ENCODE peak calls at places on chromosomes 1 and 21, in seven cellular contexts. A, H, F, L, M, X and C are unnamed samples. For H3K27me3, the result is how much of the 10 kb centered on the place peaks cover.

GRCh38 chr1:7234471-7234755 is 449.2 kb downstream of the CAMTA1 start:
- DNase-seq in A (no peak), F (no peak), X (no peak), L (no peak), M (no peak), H (no peak), C (no peak)

GRCh38 chr1:175673236-175674150 is 69.9 kb downstream of the TNR start:
- DNase-seq in L (no peak), M (no peak), F (no peak), X (no peak), A (no peak), H (peak), C (peak)

GRCh38 chr1:26277261-26277661 is 2.6 kb upstream of the SH3BGRL3 start:
- DNase-seq in H (no peak), A (no peak), M (no peak), L (no peak), X (no peak), F (no peak), C (no peak)

GRCh38 chr21:37780991-37781983 is 135.0 kb downstream of the KCNJ6 start:
- DNase-seq in L (no peak), H (no peak), M (no peak), A (no peak), X (no peak), F (no peak), C (no peak)

GRCh38 chr1:183995322-183996035 is 42.0 kb downstream of the COLGALT2 start:
- DNase-seq in F (peak), M (peak), A (no peak), X (no peak), L (peak), H (no peak), C (no peak)

GRCh38 chr1:25771246-25772114 is 28.5 kb upstream of the SELENON start:
- DNase-seq in A (no peak), H (peak), L (no peak), X (no peak), M (no peak), F (peak), C (peak)

GRCh38 chr1:110875216-110875731 is 2.3 kb downstream of the CD53 start:
- DNase-seq in L (no peak), H (no peak), A (no peak), M (no peak), X (no peak), F (no peak), C (no peak)

GRCh38 chr1:234538930-234539649 is 60.1 kb upstream of the TARBP1 start:
- DNase-seq in F (no peak), X (no peak), H (no peak), L (no peak), A (peak), M (peak), C (no peak)

GRCh38 chr1:61585714-61586113 is 139.2 kb downstream of the TM2D1 start:
- DNase-seq in A (no peak), F (no peak), X (no peak), L (no peak), H (no peak), M (no peak), C (peak)

GRCh38 chr1:112762541-112763141 is 47.5 kb upstream of the PPM1J start:
- DNase-seq in H (peak), L (peak), X (no peak), F (peak), A (no peak), M (no peak), C (peak)

GRCh38 chr1:186112280-186112679 is 262.8 kb downstream of the TPR start:
- DNase-seq in H (no peak), X (no peak), M (no peak), A (no peak), L (no peak), F (no peak), C (no peak)

GRCh38 chr1:13664451-13664850 is 35.5 kb upstream of the PRDM2 start:
- DNase-seq in H (no peak), A (no peak), L (no peak), F (no peak), M (no peak), X (no peak), C (no peak)

GRCh38 chr1:187931781-187932180 is 1103.0 kb downstream of the PLA2G4A start:
- DNase-seq in M (no peak), A (no peak), X (no peak), F (no peak), H (no peak), L (no peak), C (no peak)

GRCh38 chr1:232901255-232901654 is 49.2 kb upstream of the NTPCR start:
- DNase-seq in H (no peak), X (no peak), L (no peak), A (no peak), M (no peak), F (no peak), C (no peak)

GRCh38 chr1:39927538-39927937 is 25.8 kb upstream of the MYCL start:
- DNase-seq in L (no peak), M (no peak), F (no peak), H (no peak), A (no peak), X (no peak), C (no peak)

GRCh38 chr1:209881271-209882018 is 53.7 kb downstream of the UTP25 start:
- DNase-seq in M (no peak), X (no peak), F (no peak), L (no peak), A (no peak), H (no peak), C (no peak)

GRCh38 chr1:8473121-8473891 is 155.4 kb downstream of the SLC45A1 start:
- DNase-seq in A (no peak), L (no peak), H (no peak), X (no peak), F (no peak), M (no peak), C (no peak)

GRCh38 chr21:21188513-21189188 is 190.4 kb downstream of the NCAM2 start:
- DNase-seq in L (no peak), H (no peak), A (no peak), M (no peak), F (no peak), X (no peak), C (peak)

GRCh38 chr1:151934048-151934493 is 24.8 kb upstream of the THEM4 start:
- DNase-seq in A (no peak), L (peak), X (peak), H (peak), F (peak), M (no peak), C (peak)

GRCh38 chr1:206082831-206083695 is 30.1 kb downstream of the RHEX start:
- DNase-seq in A (no peak), X (no peak), L (no peak), M (no peak), F (no peak), H (no peak), C (no peak)

GRCh38 chr1:219906924-219907771 is 21.2 kb downstream of the SLC30A10 start:
- DNase-seq in F (no peak), H (no peak), A (no peak), X (no peak), L (no peak), M (no peak), C (no peak)

GRCh38 chr1:168739908-168740307 is 10.9 kb upstream of the DPT start:
- DNase-seq in H (no peak), F (no peak), L (no peak), X (no peak), A (no peak), M (no peak), C (no peak)

GRCh38 chr1:65209005-65209885 is 61.2 kb downstream of the AK4 start:
- DNase-seq in X (no peak), H (peak), F (peak), M (no peak), L (peak), A (no peak), C (peak)

GRCh38 chr1:19988269-19989006 is 9.0 kb upstream of the PLA2G2A start:
- DNase-seq in M (no peak), H (peak), X (no peak), L (no peak), F (no peak), A (no peak), C (no peak)
- H3K27me3 ChIP-seq in M (under half), H (under half), X (under half), L (under half), F (under half), A (under half), C (under half)

DNA sequence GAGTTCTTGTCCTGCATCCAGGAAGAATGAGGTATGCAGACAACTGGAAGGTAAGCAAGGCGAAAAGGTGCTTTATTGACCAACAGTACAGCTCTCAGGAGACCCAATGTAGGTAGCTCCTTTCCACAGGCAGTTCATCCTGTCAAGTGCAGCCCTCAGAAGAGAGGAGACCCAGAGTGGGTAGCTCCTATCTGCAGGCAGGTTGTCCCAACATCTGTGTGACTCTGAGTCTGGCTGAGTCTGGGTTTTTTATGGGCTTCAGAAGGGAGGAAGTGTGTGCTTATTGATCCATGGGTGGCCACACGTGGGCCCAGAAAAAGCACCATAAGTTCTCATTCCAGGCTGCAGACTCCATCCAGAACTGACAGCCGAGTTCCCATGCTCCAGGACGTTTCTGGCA is 34.0 kb downstream of the ZNF691 start:
- DNase-seq in X (no peak), M (no peak), F (no peak), H (no peak), L (no peak), A (no peak), C (no peak)
- H3K27me3 ChIP-seq in X (under half), M (under half), F (under half), H (under half), L (under half), A (under half), C (under half)

GRCh38 chr1:4088676-4089075 is 188.6 kb upstream of the C1orf174 start:
- DNase-seq in H (no peak), A (peak), L (no peak), X (no peak), M (no peak), F (no peak), C (no peak)

GRCh38 chr1:4090556-4090955 is 190.5 kb upstream of the C1orf174 start:
- DNase-seq in X (no peak), A (peak), L (no peak), H (no peak), M (no peak), F (no peak), C (no peak)

GRCh38 chr1:4089421-4090175 is 189.5 kb upstream of the C1orf174 start:
- DNase-seq in A (peak), H (no peak), L (no peak), M (no peak), X (no peak), F (no peak), C (no peak)

GRCh38 chr1:4091996-4092395 is 191.9 kb upstream of the C1orf174 start:
- DNase-seq in H (no peak), F (no peak), A (peak), M (no peak), X (no peak), L (no peak), C (no peak)

GRCh38 chr1:4090976-4091660 is 191.0 kb upstream of the C1orf174 start:
- DNase-seq in F (no peak), M (no peak), X (no peak), L (no peak), H (no peak), A (peak), C (no peak)
- H3K27me3 ChIP-seq in F (under half), M (under half), X (under half), L (under half), H (under half), A (under half), C (under half)

DNA sequence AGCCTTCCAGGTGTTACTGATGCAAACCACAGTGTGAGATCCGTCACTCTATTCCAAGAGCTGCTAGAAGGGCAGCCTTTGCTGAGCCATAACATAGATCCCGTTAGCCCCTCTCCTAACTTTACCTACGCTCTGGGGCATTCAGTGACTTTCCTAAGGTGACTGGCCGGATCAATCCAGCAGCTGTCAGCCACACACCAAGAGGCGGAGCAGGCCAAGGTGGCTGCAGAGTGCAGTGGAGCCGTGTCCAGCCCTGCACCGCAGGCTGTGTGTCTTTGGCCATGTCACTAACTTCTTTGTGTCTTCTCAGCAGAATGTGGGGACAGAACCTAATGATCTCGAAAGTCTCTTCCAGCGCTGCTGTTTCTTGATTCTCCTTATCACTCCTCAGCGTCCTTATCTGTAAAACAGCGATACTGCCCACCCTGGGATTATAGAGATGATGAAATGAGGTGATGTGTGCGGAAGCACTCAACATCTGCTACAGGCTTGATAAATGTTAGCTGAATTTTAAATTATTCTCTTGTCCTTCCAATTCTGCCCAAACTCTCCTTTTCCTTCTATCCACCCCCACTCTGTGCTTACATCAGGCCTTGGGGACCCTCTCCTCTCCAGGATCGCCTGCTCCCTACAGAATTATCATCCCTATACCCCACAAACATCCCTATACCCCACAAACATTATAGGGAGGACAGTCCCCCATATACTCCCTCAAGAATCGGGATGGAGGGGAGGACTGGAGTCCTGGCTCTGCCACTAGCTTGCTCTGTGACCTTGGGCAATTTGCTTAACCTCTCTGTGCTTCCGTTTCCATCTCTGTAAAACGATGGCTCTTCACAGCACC is 25.8 kb upstream of the LRRN2 start:
- DNase-seq in M (no peak), L (no peak), A (no peak), F (no peak), H (no peak), X (no peak), C (no peak)
- H3K27me3 ChIP-seq in M (under half), L (under half), A (under half), F (under half), H (under half), X (under half), C (under half)

DNA sequence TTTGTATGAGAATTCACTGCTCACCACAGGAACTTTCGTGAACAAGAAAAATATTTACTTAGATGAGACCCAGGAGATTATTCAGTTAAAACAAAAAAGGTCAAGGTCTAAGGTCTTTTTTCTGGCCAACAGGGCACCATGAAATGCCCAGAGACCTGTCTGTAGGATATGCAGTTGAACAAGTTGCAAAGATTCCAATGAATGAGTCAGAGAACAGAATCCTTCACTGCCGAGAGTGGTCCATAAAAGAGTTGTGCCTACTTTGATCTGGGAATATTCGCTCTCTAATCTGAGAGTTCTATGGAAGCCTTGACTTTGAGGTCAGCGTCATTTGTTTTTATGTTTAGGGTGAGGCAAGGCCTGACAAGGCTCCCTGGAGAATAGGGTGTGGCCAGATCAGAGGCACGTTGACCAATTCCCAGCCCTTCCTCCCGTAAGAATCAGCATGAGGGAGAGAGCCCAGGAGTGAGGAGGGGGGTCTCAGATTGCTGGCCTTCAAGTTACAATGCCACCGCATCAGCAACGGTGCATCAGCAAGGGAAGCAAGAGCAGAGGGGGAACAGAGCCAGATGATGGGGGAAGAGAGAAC is 206.5 kb upstream of the RAB4A start:
- DNase-seq in X (no peak), H (no peak), M (no peak), A (no peak), F (no peak), L (no peak), C (no peak)
- H3K27me3 ChIP-seq in X (under half), H (under half), M (under half), A (under half), F (under half), L (under half), C (under half)